ENCODE peak calls at places on chromosome 6, in six cellular contexts. One of them, this sample, is unnamed.

GRCh38 chr6:44224978-44225330 is 1.6 kb downstream of the SLC29A1 start:
- DNase-seq in CD8-positive, alpha-beta T cell: no peak
- DNase-seq in fibroblast of pulmonary artery: no peak
- DNase-seq in activated naive CD4-positive, alpha-beta T cell treated with Interleukin-2 at 50 U/mL for 16 hours: no peak
- DNase-seq in GM13977: no peak
- DNase-seq in WTC11: no peak
- DNase-seq in this sample: no peak

GRCh38 chr6:152846825-152847224 is 96.2 kb downstream of the VIP start:
- DNase-seq in CD8-positive, alpha-beta T cell: no peak
- DNase-seq in fibroblast of pulmonary artery: no peak
- DNase-seq in activated naive CD4-positive, alpha-beta T cell treated with Interleukin-2 at 50 U/mL for 16 hours: no peak
- DNase-seq in GM13977: no peak
- DNase-seq in WTC11: no peak
- DNase-seq in this sample: no peak

GRCh38 chr6:87945181-87945580 is 102.5 kb upstream of the SPACA1 start:
- DNase-seq in CD8-positive, alpha-beta T cell: no peak
- DNase-seq in fibroblast of pulmonary artery: no peak
- DNase-seq in activated naive CD4-positive, alpha-beta T cell treated with Interleukin-2 at 50 U/mL for 16 hours: no peak
- DNase-seq in GM13977: no peak
- DNase-seq in WTC11: no peak
- DNase-seq in this sample: no peak

GRCh38 chr6:134077301-134077700 is 24.9 kb upstream of the SLC2A12 start:
- DNase-seq in CD8-positive, alpha-beta T cell: no peak
- DNase-seq in fibroblast of pulmonary artery: peak; percentile 57
- DNase-seq in activated naive CD4-positive, alpha-beta T cell treated with Interleukin-2 at 50 U/mL for 16 hours: no peak
- DNase-seq in GM13977: no peak
- DNase-seq in WTC11: no peak
- DNase-seq in this sample: no peak

GRCh38 chr6:99348823-99349619 is 453 bp downstream of the FAXC start:
- DNase-seq in CD8-positive, alpha-beta T cell: no peak
- DNase-seq in fibroblast of pulmonary artery: no peak
- DNase-seq in activated naive CD4-positive, alpha-beta T cell treated with Interleukin-2 at 50 U/mL for 16 hours: no peak
- DNase-seq in GM13977: no peak
- DNase-seq in WTC11: peak; percentile 47
- DNase-seq in this sample: no peak

GRCh38 chr6:57822896-57823358 is 505.5 kb downstream of the PRIM2 start:
- DNase-seq in CD8-positive, alpha-beta T cell: no peak
- DNase-seq in fibroblast of pulmonary artery: peak; percentile 21
- DNase-seq in activated naive CD4-positive, alpha-beta T cell treated with Interleukin-2 at 50 U/mL for 16 hours: no peak
- DNase-seq in GM13977: no peak
- DNase-seq in WTC11: peak; percentile 81
- DNase-seq in this sample: no peak

GRCh38 chr6:3351105-3351676 is 92.4 kb downstream of the PSMG4 start:
- DNase-seq in CD8-positive, alpha-beta T cell: no peak
- DNase-seq in fibroblast of pulmonary artery: no peak
- DNase-seq in activated naive CD4-positive, alpha-beta T cell treated with Interleukin-2 at 50 U/mL for 16 hours: no peak
- DNase-seq in GM13977: no peak
- DNase-seq in WTC11: no peak
- DNase-seq in this sample: no peak

GRCh38 chr6:49151033-49151432 is 312.0 kb downstream of the MMUT start:
- DNase-seq in CD8-positive, alpha-beta T cell: no peak
- DNase-seq in fibroblast of pulmonary artery: no peak
- DNase-seq in activated naive CD4-positive, alpha-beta T cell treated with Interleukin-2 at 50 U/mL for 16 hours: no peak
- DNase-seq in GM13977: no peak
- DNase-seq in WTC11: no peak
- DNase-seq in this sample: no peak

GRCh38 chr6:29834564-29835436 is 7.2 kb downstream of the HLA-G start:
- DNase-seq in CD8-positive, alpha-beta T cell: peak; percentile 72
- DNase-seq in fibroblast of pulmonary artery: peak; percentile 20
- DNase-seq in activated naive CD4-positive, alpha-beta T cell treated with Interleukin-2 at 50 U/mL for 16 hours: peak; percentile 62
- DNase-seq in GM13977: no peak
- DNase-seq in WTC11: peak; percentile 82
- DNase-seq in this sample: no peak

GRCh38 chr6:78347191-78347916 is 520.0 kb upstream of the IRAK1BP1 start:
- DNase-seq in CD8-positive, alpha-beta T cell: no peak
- DNase-seq in fibroblast of pulmonary artery: peak; percentile 0
- DNase-seq in activated naive CD4-positive, alpha-beta T cell treated with Interleukin-2 at 50 U/mL for 16 hours: no peak
- DNase-seq in GM13977: no peak
- DNase-seq in WTC11: no peak
- DNase-seq in this sample: no peak

GRCh38 chr6:125114248-125114858 is 39.2 kb upstream of the TPD52L1 start:
- DNase-seq in CD8-positive, alpha-beta T cell: peak; percentile 27
- DNase-seq in fibroblast of pulmonary artery: peak; percentile 74
- DNase-seq in activated naive CD4-positive, alpha-beta T cell treated with Interleukin-2 at 50 U/mL for 16 hours: peak; percentile 43
- DNase-seq in GM13977: peak; percentile 28
- DNase-seq in WTC11: peak; percentile 42
- DNase-seq in this sample: peak; percentile 29

GRCh38 chr6:150448221-150448620 is 79.4 kb downstream of the IYD start:
- DNase-seq in CD8-positive, alpha-beta T cell: no peak
- DNase-seq in fibroblast of pulmonary artery: no peak
- DNase-seq in activated naive CD4-positive, alpha-beta T cell treated with Interleukin-2 at 50 U/mL for 16 hours: no peak
- DNase-seq in GM13977: no peak
- DNase-seq in WTC11: no peak
- DNase-seq in this sample: no peak

GRCh38 chr6:37559060-37559459 is 59.4 kb upstream of the CCDC167 start:
- DNase-seq in CD8-positive, alpha-beta T cell: no peak
- DNase-seq in fibroblast of pulmonary artery: no peak
- DNase-seq in activated naive CD4-positive, alpha-beta T cell treated with Interleukin-2 at 50 U/mL for 16 hours: no peak
- DNase-seq in GM13977: no peak
- DNase-seq in WTC11: no peak
- DNase-seq in this sample: no peak

GRCh38 chr6:34674268-34674639 is 22.3 kb downstream of the ILRUN start:
- DNase-seq in CD8-positive, alpha-beta T cell: no peak
- DNase-seq in fibroblast of pulmonary artery: no peak
- DNase-seq in activated naive CD4-positive, alpha-beta T cell treated with Interleukin-2 at 50 U/mL for 16 hours: no peak
- DNase-seq in GM13977: no peak
- DNase-seq in WTC11: no peak
- DNase-seq in this sample: no peak

GRCh38 chr6:148723484-148723883 is 23.3 kb upstream of the UST start:
- DNase-seq in CD8-positive, alpha-beta T cell: no peak
- DNase-seq in fibroblast of pulmonary artery: peak; percentile 84
- DNase-seq in activated naive CD4-positive, alpha-beta T cell treated with Interleukin-2 at 50 U/mL for 16 hours: no peak
- DNase-seq in GM13977: no peak
- DNase-seq in WTC11: no peak
- DNase-seq in this sample: no peak

GRCh38 chr6:53437557-53438202 is 88.9 kb upstream of the ELOVL5 start:
- DNase-seq in CD8-positive, alpha-beta T cell: peak; percentile 9
- DNase-seq in fibroblast of pulmonary artery: peak; percentile 86
- DNase-seq in activated naive CD4-positive, alpha-beta T cell treated with Interleukin-2 at 50 U/mL for 16 hours: no peak
- DNase-seq in GM13977: peak; percentile 33
- DNase-seq in WTC11: peak; percentile 33
- DNase-seq in this sample: peak; percentile 37

GRCh38 chr6:161922631-161923119 is 648.8 kb upstream of the AGPAT4 start:
- DNase-seq in CD8-positive, alpha-beta T cell: no peak
- DNase-seq in fibroblast of pulmonary artery: peak; percentile 47
- DNase-seq in activated naive CD4-positive, alpha-beta T cell treated with Interleukin-2 at 50 U/mL for 16 hours: no peak
- DNase-seq in GM13977: no peak
- DNase-seq in WTC11: peak; percentile 50
- DNase-seq in this sample: no peak

GRCh38 chr6:165090206-165090605 is 219.2 kb downstream of the C6orf118 start:
- DNase-seq in CD8-positive, alpha-beta T cell: no peak
- DNase-seq in fibroblast of pulmonary artery: no peak
- DNase-seq in activated naive CD4-positive, alpha-beta T cell treated with Interleukin-2 at 50 U/mL for 16 hours: no peak
- DNase-seq in GM13977: no peak
- DNase-seq in WTC11: no peak
- DNase-seq in this sample: no peak